ENCODE peak calls at places on chromosomes 12 and 14, in eight cellular contexts. One of them, this sample, is unnamed.
A peak's percentile ranks its signal among the peaks of the same experiment; 100 is the strongest.

GRCh38 chr12:101877816-101878811 is 734 bp downstream of the DRAM1 start:
- DNase-seq in transverse colon: peak; percentile 30
- DNase-seq in GM12891: no peak
- DNase-seq in HCT116: no peak
- DNase-seq in GM12892: peak; percentile 27
- DNase-seq in stomach: peak; percentile 32
- DNase-seq in sigmoid colon: peak; percentile 75
- DNase-seq in breast epithelium: no peak
- DNase-seq in this sample: no peak

GRCh38 chr12:109358154-109358869 is 10.6 kb downstream of the MYO1H start:
- DNase-seq in sigmoid colon: no peak
- DNase-seq in transverse colon: no peak
- DNase-seq in breast epithelium: no peak
- DNase-seq in stomach: no peak
- DNase-seq in HCT116: no peak
- DNase-seq in GM12891: peak; percentile 6
- DNase-seq in GM12892: peak; percentile 15
- DNase-seq in this sample: no peak

GRCh38 chr12:7629465-7629864 is 36.2 kb downstream of the APOBEC1 start:
- DNase-seq in GM12891: no peak
- DNase-seq in transverse colon: no peak
- DNase-seq in sigmoid colon: no peak
- DNase-seq in stomach: no peak
- DNase-seq in GM12892: no peak
- DNase-seq in breast epithelium: no peak
- DNase-seq in HCT116: no peak
- DNase-seq in this sample: no peak

GRCh38 chr12:29782821-29783772 is 645 bp downstream of the TMTC1 start:
- DNase-seq in HCT116: no peak
- DNase-seq in transverse colon: no peak
- DNase-seq in breast epithelium: no peak
- DNase-seq in GM12892: peak; percentile 5
- DNase-seq in GM12891: no peak
- DNase-seq in stomach: peak; percentile 28
- DNase-seq in sigmoid colon: peak; percentile 75
- DNase-seq in this sample: no peak

GRCh38 chr12:25769076-25769945 is 189.2 kb upstream of the RASSF8 start:
- DNase-seq in GM12891: no peak
- DNase-seq in stomach: no peak
- DNase-seq in HCT116: no peak
- DNase-seq in transverse colon: no peak
- DNase-seq in breast epithelium: no peak
- DNase-seq in GM12892: no peak
- DNase-seq in sigmoid colon: no peak
- DNase-seq in this sample: no peak

GRCh38 chr14:104009297-104009696 is 67.0 kb upstream of the RD3L start:
- DNase-seq in sigmoid colon: no peak
- DNase-seq in GM12892: no peak
- DNase-seq in HCT116: no peak
- DNase-seq in breast epithelium: no peak
- DNase-seq in stomach: no peak
- DNase-seq in transverse colon: no peak
- DNase-seq in GM12891: no peak
- DNase-seq in this sample: no peak

GRCh38 chr12:30992381-30992780 is 65.8 kb downstream of the TSPAN11 start:
- DNase-seq in transverse colon: no peak
- DNase-seq in GM12892: no peak
- DNase-seq in sigmoid colon: no peak
- DNase-seq in breast epithelium: no peak
- DNase-seq in HCT116: no peak
- DNase-seq in GM12891: no peak
- DNase-seq in stomach: no peak
- DNase-seq in this sample: no peak

GRCh38 chr12:85632390-85632789 is 203.8 kb downstream of the RASSF9 start:
- DNase-seq in GM12892: no peak
- DNase-seq in breast epithelium: no peak
- DNase-seq in sigmoid colon: no peak
- DNase-seq in GM12891: no peak
- DNase-seq in HCT116: no peak
- DNase-seq in stomach: no peak
- DNase-seq in transverse colon: no peak
- DNase-seq in this sample: no peak

GRCh38 chr12:52788111-52788875 is 7.6 kb downstream of the KRT3 start:
- DNase-seq in breast epithelium: no peak
- DNase-seq in GM12892: no peak
- DNase-seq in GM12891: no peak
- DNase-seq in stomach: no peak
- DNase-seq in transverse colon: no peak
- DNase-seq in HCT116: no peak
- DNase-seq in sigmoid colon: no peak
- DNase-seq in this sample: no peak

GRCh38 chr12:52790427-52791270 is 5.3 kb downstream of the KRT3 start:
- DNase-seq in HCT116: no peak
- DNase-seq in GM12891: no peak
- DNase-seq in GM12892: no peak
- DNase-seq in stomach: no peak
- DNase-seq in breast epithelium: no peak
- DNase-seq in transverse colon: no peak
- DNase-seq in sigmoid colon: no peak
- DNase-seq in this sample: no peak

GRCh38 chr12:52788876-52789636 is 6.9 kb downstream of the KRT3 start:
- DNase-seq in transverse colon: no peak
- DNase-seq in sigmoid colon: no peak
- DNase-seq in HCT116: no peak
- DNase-seq in breast epithelium: no peak
- DNase-seq in GM12891: no peak
- DNase-seq in GM12892: no peak
- DNase-seq in stomach: no peak
- DNase-seq in this sample: no peak

GRCh38 chr12:52791271-52792184 is 4.4 kb downstream of the KRT3 start:
- DNase-seq in HCT116: no peak
- DNase-seq in transverse colon: no peak
- DNase-seq in GM12892: no peak
- DNase-seq in breast epithelium: no peak
- DNase-seq in sigmoid colon: no peak
- DNase-seq in stomach: no peak
- DNase-seq in GM12891: no peak
- DNase-seq in this sample: no peak

DNA sequence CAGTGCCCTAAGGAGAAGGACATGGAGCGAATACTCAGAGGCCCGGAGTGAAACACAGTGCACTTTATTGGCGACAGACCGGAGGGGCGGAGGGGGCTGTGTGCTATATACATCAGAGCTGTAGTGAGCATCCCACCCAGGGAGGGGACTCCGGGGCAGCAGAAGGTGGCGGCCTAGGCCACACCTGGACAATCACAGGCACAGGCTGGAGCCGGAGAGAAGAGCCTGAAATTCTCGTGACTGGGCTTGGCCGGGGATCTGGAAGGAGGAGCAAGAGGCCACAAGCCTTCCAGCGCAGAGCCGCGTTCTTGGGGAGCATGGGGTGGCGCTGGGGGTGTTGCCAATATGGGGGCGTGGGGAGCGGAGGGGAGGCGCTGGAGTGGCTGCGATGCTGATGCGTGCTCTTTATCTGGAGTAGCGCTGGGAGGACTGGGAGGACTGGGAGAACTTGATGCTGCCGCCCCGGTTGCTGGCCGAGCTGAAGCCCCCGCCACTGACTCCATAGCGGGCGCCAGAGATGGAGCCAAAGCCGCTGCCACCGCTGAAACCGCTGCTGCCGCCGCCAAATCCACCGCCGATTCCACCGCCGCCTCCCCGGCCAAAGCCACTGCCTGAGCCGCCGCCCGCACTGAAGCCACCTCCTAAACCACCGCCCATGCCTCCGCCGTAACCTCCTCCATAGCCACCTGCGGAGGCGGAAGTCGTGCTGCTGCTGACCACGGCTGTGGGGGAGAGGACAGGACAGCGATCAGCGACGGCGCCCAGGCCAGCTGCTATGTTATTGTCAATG is 6.1 kb downstream of the KRT3 start:
- DNase-seq in GM12892: no peak
- DNase-seq in HCT116: no peak
- DNase-seq in stomach: peak; percentile 39
- DNase-seq in GM12891: no peak
- DNase-seq in transverse colon: peak; percentile 51
- DNase-seq in breast epithelium: no peak
- DNase-seq in sigmoid colon: no peak
- DNase-seq in this sample: no peak
- TF ChIP-seq POLR2A in GM12892: no peak
- TF ChIP-seq POLR2A in HCT116: no peak
- TF ChIP-seq POLR2A in stomach: no peak
- TF ChIP-seq POLR2A in GM12891: no peak
- TF ChIP-seq POLR2A in transverse colon: no peak
- TF ChIP-seq POLR2A in breast epithelium: no peak
- TF ChIP-seq POLR2A in sigmoid colon: no peak
- TF ChIP-seq POLR2A in this sample: no peak

DNA sequence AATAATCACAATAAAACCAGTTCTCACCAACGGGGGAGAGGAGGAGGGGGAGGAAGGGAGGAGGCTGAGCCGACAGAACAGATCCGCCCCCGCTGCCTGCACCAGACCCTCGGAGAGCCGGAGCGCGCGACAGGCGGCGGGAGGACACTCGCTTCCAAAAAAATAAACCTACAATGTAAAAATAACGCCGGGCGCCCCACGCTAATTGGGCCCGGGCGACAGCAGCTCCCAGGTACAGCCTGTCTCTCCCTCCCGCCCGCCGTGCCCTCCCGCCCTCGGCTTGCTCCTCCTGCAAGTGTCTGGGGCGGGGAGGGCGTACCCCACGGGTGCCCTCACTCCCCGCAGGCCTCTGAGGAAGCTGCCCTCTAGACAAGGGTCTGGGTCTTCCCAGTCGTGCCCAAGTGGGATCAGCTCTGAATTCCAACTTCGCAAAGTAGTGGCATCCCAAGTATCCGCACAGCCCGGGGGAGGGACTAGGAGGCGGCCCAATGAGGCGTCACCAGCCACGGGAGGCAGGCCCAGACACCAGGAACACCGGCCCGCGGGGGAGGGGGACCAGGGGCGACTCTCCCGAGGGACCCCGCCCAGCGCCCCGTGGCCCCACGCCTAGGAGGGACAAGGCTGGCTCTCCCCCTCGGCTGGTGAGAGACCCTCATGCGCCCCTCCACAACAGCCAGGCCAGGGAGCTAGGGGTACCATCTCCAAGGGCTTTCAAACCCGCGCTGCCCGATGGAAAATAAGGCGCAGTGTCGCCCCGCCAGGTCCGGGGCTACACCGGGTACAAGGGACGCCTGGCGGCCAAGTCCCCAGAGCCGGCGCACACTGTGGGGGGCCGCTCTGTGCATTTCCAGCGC is 1.0 kb downstream of the NCOR2 start:
- DNase-seq in sigmoid colon: peak; percentile 96
- DNase-seq in transverse colon: peak; percentile 89
- DNase-seq in stomach: peak; percentile 88
- DNase-seq in GM12891: peak; percentile 73
- DNase-seq in HCT116: peak; percentile 42
- DNase-seq in GM12892: peak; percentile 73
- DNase-seq in breast epithelium: peak; percentile 91
- DNase-seq in this sample: peak; percentile 98
- TF ChIP-seq POLR2AphosphoS5 in sigmoid colon: peak; percentile 85
- TF ChIP-seq POLR2AphosphoS5 in transverse colon: peak; percentile 64
- TF ChIP-seq POLR2AphosphoS5 in stomach: peak; percentile 46
- TF ChIP-seq POLR2AphosphoS5 in GM12891: no peak
- TF ChIP-seq POLR2AphosphoS5 in HCT116: peak; percentile 32
- TF ChIP-seq POLR2AphosphoS5 in GM12892: peak; percentile 28
- TF ChIP-seq POLR2AphosphoS5 in breast epithelium: peak; percentile 70
- TF ChIP-seq POLR2AphosphoS5 in this sample: peak; percentile 89

GRCh38 chr14:32432813-32433538 is 103.9 kb downstream of the AKAP6 start:
- DNase-seq in GM12892: no peak
- DNase-seq in transverse colon: no peak
- DNase-seq in HCT116: no peak
- DNase-seq in sigmoid colon: no peak
- DNase-seq in stomach: no peak
- DNase-seq in GM12891: no peak
- DNase-seq in breast epithelium: no peak
- DNase-seq in this sample: no peak
- TF ChIP-seq POLR2A in GM12892: no peak
- TF ChIP-seq POLR2A in transverse colon: no peak
- TF ChIP-seq POLR2A in HCT116: no peak
- TF ChIP-seq POLR2A in sigmoid colon: no peak
- TF ChIP-seq POLR2A in stomach: no peak
- TF ChIP-seq POLR2A in GM12891: no peak
- TF ChIP-seq POLR2A in breast epithelium: no peak
- TF ChIP-seq POLR2A in this sample: no peak

GRCh38 chr12:57846285-57846576 is 298 bp downstream of the CTDSP2 start:
- DNase-seq in stomach: peak; percentile 35
- DNase-seq in GM12891: no peak
- DNase-seq in breast epithelium: no peak
- DNase-seq in sigmoid colon: no peak
- DNase-seq in GM12892: no peak
- DNase-seq in HCT116: no peak
- DNase-seq in transverse colon: no peak
- DNase-seq in this sample: no peak

GRCh38 chr12:57848208-57848607 is 1.7 kb upstream of the CTDSP2 start:
- DNase-seq in stomach: no peak
- DNase-seq in HCT116: no peak
- DNase-seq in GM12891: no peak
- DNase-seq in GM12892: no peak
- DNase-seq in breast epithelium: no peak
- DNase-seq in transverse colon: no peak
- DNase-seq in sigmoid colon: no peak
- DNase-seq in this sample: no peak

GRCh38 chr12:57844725-57845477 is 1.6 kb downstream of the CTDSP2 start:
- DNase-seq in stomach: peak; percentile 58
- DNase-seq in breast epithelium: peak; percentile 65
- DNase-seq in HCT116: peak; percentile 23
- DNase-seq in GM12891: peak; percentile 49
- DNase-seq in transverse colon: peak; percentile 65
- DNase-seq in GM12892: peak; percentile 46
- DNase-seq in sigmoid colon: peak; percentile 92
- DNase-seq in this sample: no peak

GRCh38 chr12:57846577-57847319 is at the start of gene CTDSP2:
- DNase-seq in breast epithelium: peak; percentile 100
- DNase-seq in stomach: peak; percentile 100
- DNase-seq in HCT116: peak; percentile 96
- DNase-seq in GM12892: peak; percentile 92
- DNase-seq in GM12891: peak; percentile 88
- DNase-seq in transverse colon: peak; percentile 100
- DNase-seq in sigmoid colon: peak; percentile 100
- DNase-seq in this sample: peak; percentile 100

DNA sequence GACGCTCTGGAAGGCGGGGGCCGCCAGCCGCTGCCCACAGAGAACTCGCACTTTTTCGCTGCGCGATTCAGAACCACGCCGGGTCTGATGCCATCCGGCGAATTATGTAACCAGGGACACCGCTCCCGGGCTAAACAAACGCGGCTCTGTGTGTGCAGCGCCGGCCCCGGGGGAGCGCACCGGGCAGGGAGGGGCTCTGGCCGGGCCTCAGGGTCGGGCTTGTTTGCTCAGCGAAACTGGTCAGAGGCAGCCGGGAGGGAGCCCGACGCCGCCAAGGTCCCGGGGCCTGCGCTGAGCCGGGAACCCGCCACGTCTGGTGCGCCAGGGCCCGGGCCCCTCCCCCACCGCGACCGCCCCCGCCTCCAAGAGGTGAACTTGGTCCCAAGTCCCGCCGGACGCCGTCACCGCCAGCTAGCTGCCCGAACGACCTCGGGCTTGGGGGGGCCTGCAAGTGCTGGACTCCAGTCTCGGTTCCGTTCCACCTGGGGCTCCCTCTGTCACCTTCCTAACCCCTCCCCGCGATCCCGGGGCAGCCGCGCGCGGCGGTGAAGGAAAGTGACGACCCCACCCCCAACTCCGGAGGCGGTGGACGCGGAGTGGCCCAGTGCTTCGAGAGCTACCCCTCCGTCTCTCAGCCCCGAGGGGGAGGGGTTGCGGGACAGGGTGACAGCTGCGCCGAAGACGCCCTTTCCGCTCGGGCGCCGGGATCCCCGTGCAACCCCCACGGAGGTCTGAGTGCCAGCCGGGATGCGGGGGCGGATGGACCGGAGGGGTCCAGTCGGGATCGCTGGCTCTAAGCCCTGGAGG is 848 bp downstream of the CTDSP2 start:
- DNase-seq in HCT116: no peak
- DNase-seq in GM12892: peak; percentile 57
- DNase-seq in transverse colon: peak; percentile 77
- DNase-seq in sigmoid colon: peak; percentile 84
- DNase-seq in stomach: peak; percentile 82
- DNase-seq in GM12891: peak; percentile 59
- DNase-seq in breast epithelium: peak; percentile 73
- DNase-seq in this sample: no peak
- TF ChIP-seq POLR2AphosphoS5 in HCT116: no peak
- TF ChIP-seq POLR2AphosphoS5 in GM12892: no peak
- TF ChIP-seq POLR2AphosphoS5 in transverse colon: peak; percentile 16
- TF ChIP-seq POLR2AphosphoS5 in sigmoid colon: peak; percentile 57
- TF ChIP-seq POLR2AphosphoS5 in stomach: no peak
- TF ChIP-seq POLR2AphosphoS5 in GM12891: peak; percentile 44
- TF ChIP-seq POLR2AphosphoS5 in breast epithelium: peak; percentile 20
- TF ChIP-seq POLR2AphosphoS5 in this sample: peak; percentile 52